ENCODE peak calls at places on chromosome 16, in nine cellular contexts. F is renal cortical epithelial cell; U is stimulated activated CD8-positive, alpha-beta memory T cell treated with anti-CD3 and anti-CD28 coated beads, Interleukin-7, amount 100 ng/mL, for 4 hours; J is ACHN; P is NCI-H774; R is cardiac fibroblast; I is SK-N-DZ; V is M059J; T is stimulated activated CD4-positive, alpha-beta T cell treated with anti-CD3 and anti-CD28 coated beads, Interleukin-1b, Interleukin-23, amount 100 ng/mL, for 24 hours. K is an unnamed sample.

GRCh38 chr16:53817117-53817516 is 113.2 kb downstream of the FTO start:
- DNase-seq in J (peak), T (no peak), F (peak), V (peak), R (peak), P (no peak), U (no peak), I (no peak), K (no peak)

GRCh38 chr16:53766304-53767016 is 62.5 kb downstream of the FTO start:
- DNase-seq in F (no peak), V (peak), T (no peak), U (no peak), P (no peak), R (peak), I (no peak), J (no peak), K (no peak)

GRCh38 chr16:66885491-66885890 is 5.2 kb downstream of the PDP2 start:
- DNase-seq in R (no peak), V (no peak), J (no peak), I (no peak), F (no peak), P (no peak), T (no peak), U (no peak), K (no peak)

GRCh38 chr16:82260212-82260795 is 90.3 kb upstream of the MPHOSPH6 start:
- DNase-seq in R (peak), I (no peak), V (no peak), T (no peak), F (no peak), J (no peak), P (no peak), U (no peak), K (no peak)

GRCh38 chr16:84995666-84996065 is 15.7 kb downstream of the ZDHHC7 start:
- DNase-seq in T (no peak), J (no peak), R (no peak), F (no peak), U (no peak), V (no peak), P (no peak), I (no peak), K (no peak)

GRCh38 chr16:1470543-1471251 is 4.1 kb downstream of the CLCN7 start:
- DNase-seq in V (no peak), T (no peak), R (peak), F (peak), U (no peak), I (no peak), J (no peak), P (no peak), K (no peak)

GRCh38 chr16:57745768-57746167 is 10.2 kb downstream of the KATNB1 start:
- DNase-seq in I (no peak), F (no peak), V (no peak), P (no peak), J (no peak), T (no peak), U (no peak), R (no peak), K (no peak)

GRCh38 chr16:14307623-14308356 is 236.7 kb downstream of the MRTFB start:
- DNase-seq in V (peak), J (peak), F (no peak), P (no peak), T (no peak), R (peak), I (no peak), U (no peak), K (no peak)

GRCh38 chr16:56241596-56241995 is 50.3 kb downstream of the GNAO1 start:
- DNase-seq in I (no peak), U (no peak), T (no peak), F (peak), R (no peak), J (no peak), P (no peak), V (peak), K (no peak)

GRCh38 chr16:84283314-84284167 is 11.1 kb upstream of the WFDC1 start:
- DNase-seq in U (no peak), F (no peak), P (no peak), T (no peak), V (no peak), R (peak), I (no peak), J (no peak), K (no peak)

GRCh38 chr16:85637808-85638186 is 24.7 kb downstream of the GSE1 start:
- DNase-seq in T (no peak), I (no peak), V (no peak), P (peak), R (no peak), J (no peak), F (peak), U (no peak), K (no peak)

GRCh38 chr16:21101631-21102420 is 48.8 kb downstream of the DNAH3 start:
- DNase-seq in R (peak), T (no peak), P (no peak), V (peak), I (no peak), U (no peak), J (peak), F (no peak), K (no peak)

GRCh38 chr16:57893559-57894389 is 77.2 kb downstream of the CNGB1 start:
- DNase-seq in R (peak), T (no peak), P (no peak), F (peak), U (no peak), V (peak), J (peak), I (no peak), K (no peak)

GRCh38 chr16:2499454-2499853 is 14.3 kb upstream of the ATP6V0C start:
- DNase-seq in I (no peak), T (no peak), J (no peak), U (no peak), F (no peak), P (no peak), V (no peak), R (no peak), K (no peak)

GRCh38 chr16:57077714-57078113 is 14.7 kb upstream of the CPNE2 start:
- DNase-seq in T (no peak), I (no peak), P (no peak), R (no peak), J (no peak), U (no peak), F (no peak), V (no peak), K (no peak)

GRCh38 chr16:5062051-5062450 is 3.7 kb downstream of the C16orf89 start:
- DNase-seq in T (no peak), I (no peak), F (no peak), U (no peak), J (no peak), P (no peak), R (no peak), V (no peak), K (no peak)

GRCh38 chr16:29996773-29997250 is 771 bp downstream of the INO80E start:
- DNase-seq in T (no peak), J (no peak), V (no peak), F (no peak), U (no peak), R (no peak), I (no peak), P (no peak), K (no peak)

GRCh38 chr16:84780977-84781376 is 38.8 kb upstream of the CRISPLD2 start:
- DNase-seq in P (no peak), T (no peak), I (no peak), R (no peak), J (no peak), F (no peak), U (no peak), V (no peak), K (no peak)

GRCh38 chr16:24221219-24221618 is 34.9 kb upstream of the CACNG3 start:
- DNase-seq in U (no peak), R (no peak), J (no peak), V (no peak), P (no peak), I (no peak), F (no peak), T (no peak), K (no peak)

GRCh38 chr16:8878523-8878911 is 3.6 kb upstream of the LITAFD start:
- DNase-seq in T (no peak), U (no peak), I (no peak), P (no peak), R (peak), F (peak), V (peak), J (no peak), K (no peak)

GRCh38 chr16:81165411-81166097 is 69.4 kb upstream of the GCSH start:
- DNase-seq in J (no peak), P (no peak), V (no peak), F (no peak), R (no peak), I (no peak), T (no peak), U (no peak), K (no peak)

GRCh38 chr16:84774810-84775209 is 45.0 kb upstream of the CRISPLD2 start:
- DNase-seq in U (no peak), V (peak), J (no peak), I (no peak), T (no peak), R (peak), P (no peak), F (peak), K (no peak)

GRCh38 chr16:27346818-27347217 is 33.0 kb downstream of the IL4R start:
- DNase-seq in V (no peak), J (no peak), R (no peak), U (no peak), T (no peak), I (no peak), F (no peak), P (no peak), K (no peak)

GRCh38 chr16:67013238-67013822 is 15.6 kb upstream of the CBFB start:
- DNase-seq in V (no peak), R (no peak), I (peak), J (no peak), P (no peak), U (no peak), F (no peak), T (no peak), K (no peak)

GRCh38 chr16:81817296-81817695 is 38.2 kb downstream of the PLCG2 start:
- DNase-seq in I (no peak), R (no peak), U (no peak), V (no peak), J (no peak), T (no peak), P (no peak), F (no peak), K (no peak)

GRCh38 chr16:19499481-19499880 is 22.4 kb downstream of the GDE1 start:
- DNase-seq in F (no peak), U (no peak), R (no peak), V (no peak), I (no peak), T (no peak), J (no peak), P (no peak), K (no peak)

GRCh38 chr16:10940501-10941079 is 1.7 kb downstream of the DEXI start:
- DNase-seq in P (no peak), V (peak), U (no peak), R (no peak), I (no peak), F (no peak), J (no peak), T (no peak), K (no peak)

GRCh38 chr16:67406111-67406593 is 10.1 kb downstream of the ZDHHC1 start:
- DNase-seq in F (no peak), J (no peak), U (no peak), P (no peak), T (no peak), R (no peak), I (no peak), V (no peak), K (no peak)

GRCh38 chr16:51538707-51539604 is 387.9 kb upstream of the SALL1 start:
- DNase-seq in R (peak), P (peak), J (peak), V (peak), I (no peak), U (no peak), F (peak), T (no peak), K (no peak)

GRCh38 chr16:78523212-78523995 is 423.9 kb downstream of the WWOX start:
- DNase-seq in F (no peak), P (no peak), V (no peak), U (no peak), T (no peak), R (no peak), I (peak), J (no peak), K (no peak)

GRCh38 chr16:78163772-78164391 is 64.4 kb downstream of the WWOX start:
- DNase-seq in J (no peak), R (peak), V (no peak), U (no peak), P (no peak), T (no peak), I (no peak), F (no peak), K (no peak)